ENCODE peak calls at places on chromosomes 3 and 15, in five cellular contexts. N is A549, R is HCT116, D is endothelial cell of umbilical vein, J is K562. I is an unnamed sample.

GRCh38 chr3:8482960-8483665 is 18.5 kb upstream of the LMCD1 start:
- DNase-seq in N (no peak), R (no peak), D (peak; percentile 96), J (no peak), I (no peak)

GRCh38 chr3:183506674-183507290 is 48.7 kb downstream of the KLHL6 start:
- DNase-seq in N (no peak), R (no peak), D (no peak), J (no peak), I (peak; percentile 45)

GRCh38 chr15:25875551-25875950 is 12.4 kb upstream of the ATP10A start:
- DNase-seq in N (no peak), R (no peak), D (no peak), J (no peak), I (no peak)

GRCh38 chr3:160796089-160796812 is 40.2 kb downstream of the PPM1L start:
- DNase-seq in N (no peak), R (no peak), D (no peak), J (no peak), I (no peak)

GRCh38 chr3:195087321-195087720 is 183.6 kb downstream of the XXYLT1 start:
- DNase-seq in N (no peak), R (no peak), D (no peak), J (no peak), I (no peak)

GRCh38 chr3:64209866-64210609 is 15.2 kb downstream of the PRICKLE2 start:
- DNase-seq in N (no peak), R (no peak), D (peak; percentile 100), J (no peak), I (no peak)

GRCh38 chr3:70028311-70028710 is 28.8 kb downstream of the SAMMSON start:
- DNase-seq in N (no peak), R (no peak), D (no peak), J (no peak), I (no peak)

GRCh38 chr3:54994026-54994626 is 66.3 kb upstream of the LRTM1 start:
- DNase-seq in N (no peak), R (no peak), D (no peak), J (no peak), I (no peak)

GRCh38 chr15:56168394-56168793 is 75.3 kb downstream of the RFX7 start:
- DNase-seq in N (no peak), R (no peak), D (no peak), J (no peak), I (no peak)

GRCh38 chr15:90539789-90540188 is 10.1 kb downstream of the CRTC3 start:
- DNase-seq in N (no peak), R (no peak), D (no peak), J (no peak), I (no peak)

GRCh38 chr15:97502038-97502437 is 458.5 kb upstream of the ARRDC4 start:
- DNase-seq in N (no peak), R (no peak), D (peak; percentile 87), J (no peak), I (no peak)

GRCh38 chr3:14224895-14225294 is 46.3 kb downstream of the LSM3 start:
- DNase-seq in N (no peak), R (no peak), D (no peak), J (no peak), I (no peak)

GRCh38 chr3:14230729-14231128 is 52.1 kb downstream of the LSM3 start:
- DNase-seq in N (no peak), R (no peak), D (no peak), J (peak; percentile 51), I (no peak)

GRCh38 chr3:14225421-14225820 is 46.8 kb downstream of the LSM3 start:
- DNase-seq in N (no peak), R (no peak), D (no peak), J (no peak), I (no peak)

GRCh38 chr3:14228611-14229470 is 50.2 kb downstream of the LSM3 start:
- DNase-seq in N (no peak), R (no peak), D (no peak), J (no peak), I (no peak)

GRCh38 chr3:14227866-14228265 is 49.2 kb downstream of the LSM3 start:
- DNase-seq in N (no peak), R (no peak), D (no peak), J (no peak), I (no peak)
- TF ChIP-seq MAX in N (no peak), R (no peak), D (no peak), J (no peak), I (no peak)

GRCh38 chr3:32850636-32851035 is 32.8 kb downstream of the TRIM71 start:
- DNase-seq in N (no peak), R (no peak), D (no peak), J (no peak), I (no peak)
- H3K4me3 ChIP-seq in N (no peak overlapping the region), R (no peak overlapping the region), D (no peak overlapping the region), J (no peak overlapping the region), I (no peak overlapping the region)

GRCh38 chr3:179907784-179908482 is 128.8 kb downstream of the PEX5L start:
- DNase-seq in N (no peak), R (no peak), D (no peak), J (no peak), I (no peak)
- TF ChIP-seq CTCF in N (no peak), R (no peak), D (no peak), J (no peak), I (no peak)

GRCh38 chr3:5056005-5056391 is 66.1 kb upstream of the ARL8B start:
- DNase-seq in N (no peak), R (no peak), D (no peak), J (no peak), I (no peak)

GRCh38 chr3:5054098-5054497 is 68.0 kb upstream of the ARL8B start:
- DNase-seq in N (no peak), R (no peak), D (no peak), J (no peak), I (peak; percentile 73)

GRCh38 chr3:5057217-5057616 is 64.9 kb upstream of the ARL8B start:
- DNase-seq in N (no peak), R (no peak), D (no peak), J (no peak), I (no peak)

GRCh38 chr3:5053021-5053831 is 68.9 kb upstream of the ARL8B start:
- DNase-seq in N (no peak), R (no peak), D (no peak), J (no peak), I (peak; percentile 17)

DNA sequence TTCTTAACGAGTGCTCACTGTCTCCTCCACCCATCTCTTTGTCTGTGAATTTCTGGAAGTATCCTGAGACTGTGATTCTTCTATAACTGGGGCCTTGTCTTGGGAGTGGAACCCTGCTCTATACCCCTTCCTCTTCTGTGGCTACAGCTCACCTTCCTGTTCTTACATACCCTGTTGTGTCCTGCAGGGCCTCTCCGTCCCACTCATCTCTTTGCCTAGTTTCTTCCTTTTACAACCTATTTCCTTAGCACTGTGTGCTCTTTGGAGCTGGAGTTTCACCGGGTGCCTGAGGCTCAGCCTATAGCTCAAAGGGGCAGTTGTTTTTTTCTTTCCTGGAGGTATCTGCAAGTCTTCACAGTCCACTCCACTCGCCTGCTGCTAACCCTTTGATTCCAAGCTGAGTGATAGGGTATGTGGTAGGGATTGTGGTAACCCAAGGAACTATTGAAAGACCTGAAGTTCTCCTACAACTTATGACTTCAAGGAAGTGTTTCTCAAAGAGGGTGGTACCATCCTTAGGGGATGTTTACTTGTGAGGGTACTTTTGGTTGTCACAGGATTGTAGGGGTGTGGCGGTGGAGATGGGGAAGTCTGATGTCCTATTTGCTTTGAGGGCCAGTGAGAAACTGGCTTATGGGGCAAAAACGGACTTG is 66.6 kb upstream of the ARL8B start:
- DNase-seq in N (no peak), R (no peak), D (no peak), J (no peak), I (peak; percentile 72)
- TF ChIP-seq MAX in N (no peak), R (no peak), D (no peak), J (no peak), I (no peak)

I was measured in NB4.